ENCODE peak calls at places on chromosomes 16 and 17, in ten cellular contexts. N, V, P, I, C, A, H, M, S and O are unnamed samples.

GRCh38 chr17:75512946-75513666 is 2.2 kb downstream of the CASKIN2 start:
- DNase-seq in N (no peak), V (no peak), P (no peak), I (no peak), C (no peak), A (peak; percentile 36), H (no peak), M (no peak), S (no peak), O (no peak)

GRCh38 chr17:61323696-61324539 is 75.7 kb upstream of the TBX2 start:
- DNase-seq in N (no peak), V (no peak), P (no peak), I (peak; percentile 34), C (no peak), A (no peak), H (no peak), M (no peak), S (no peak), O (no peak)

GRCh38 chr17:56602292-56603130 is 9.0 kb downstream of the NOG start:
- DNase-seq in N (no peak), V (no peak), P (no peak), I (no peak), C (no peak), A (no peak), H (no peak), M (no peak), S (no peak), O (no peak)

GRCh38 chr17:63859257-63859656 is 14.2 kb downstream of the CSH2 start:
- DNase-seq in N (no peak), V (no peak), P (no peak), I (no peak), C (no peak), A (no peak), H (no peak), M (no peak), S (no peak), O (no peak)

GRCh38 chr17:81408049-81408448 is 12.8 kb downstream of the BAHCC1 start:
- DNase-seq in N (no peak), V (no peak), P (peak; percentile 42), I (no peak), C (no peak), A (no peak), H (no peak), M (no peak), S (no peak), O (no peak)

GRCh38 chr17:561118-561517 is 153.5 kb downstream of the VPS53 start:
- DNase-seq in N (no peak), V (no peak), P (no peak), I (no peak), C (no peak), A (no peak), H (no peak), M (no peak), S (no peak), O (no peak)

GRCh38 chr17:65228287-65228686 is 91.1 kb downstream of the RGS9 start:
- DNase-seq in N (no peak), V (no peak), P (no peak), I (no peak), C (no peak), A (no peak), H (no peak), M (no peak), S (no peak), O (no peak)

GRCh38 chr17:37276475-37276874 is 99.3 kb upstream of the C17orf78 start:
- DNase-seq in N (no peak), V (no peak), P (no peak), I (no peak), C (no peak), A (peak; percentile 47), H (no peak), M (no peak), S (no peak), O (no peak)

GRCh38 chr16:22007159-22007508 is 777 bp upstream of the MOSMO start:
- DNase-seq in N (no peak), V (no peak), P (no peak), I (no peak), C (no peak), A (no peak), H (no peak), M (no peak), S (no peak), O (no peak)

GRCh38 chr16:22008215-22009142 is 568 bp downstream of the MOSMO start:
- DNase-seq in N (no peak), V (peak; percentile 35), P (peak; percentile 89), I (peak; percentile 56), C (no peak), A (peak; percentile 32), H (no peak), M (peak; percentile 72), S (peak; percentile 70), O (no peak)

GRCh38 chr16:22006636-22007035 is 1.3 kb upstream of the MOSMO start:
- DNase-seq in N (no peak), V (no peak), P (no peak), I (no peak), C (no peak), A (no peak), H (no peak), M (peak; percentile 27), S (no peak), O (no peak)

GRCh38 chr16:22005746-22006145 is 2.2 kb upstream of the MOSMO start:
- DNase-seq in N (no peak), V (no peak), P (no peak), I (no peak), C (no peak), A (no peak), H (no peak), M (no peak), S (no peak), O (no peak)

GRCh38 chr16:22007509-22008214 is at the start of gene MOSMO:
- DNase-seq in N (peak; percentile 56), V (peak; percentile 60), P (peak; percentile 97), I (peak; percentile 82), C (peak; percentile 82), A (peak; percentile 70), H (peak; percentile 85), M (peak; percentile 78), S (peak; percentile 86), O (no peak)
- TF ChIP-seq POLR2A in N (peak; percentile 19), V (peak; percentile 52), P (peak; percentile 40), I (peak; percentile 33), C (no peak), A (peak; percentile 68), H (no peak), M (no peak), S (no peak), O (peak; percentile 75)

DNA sequence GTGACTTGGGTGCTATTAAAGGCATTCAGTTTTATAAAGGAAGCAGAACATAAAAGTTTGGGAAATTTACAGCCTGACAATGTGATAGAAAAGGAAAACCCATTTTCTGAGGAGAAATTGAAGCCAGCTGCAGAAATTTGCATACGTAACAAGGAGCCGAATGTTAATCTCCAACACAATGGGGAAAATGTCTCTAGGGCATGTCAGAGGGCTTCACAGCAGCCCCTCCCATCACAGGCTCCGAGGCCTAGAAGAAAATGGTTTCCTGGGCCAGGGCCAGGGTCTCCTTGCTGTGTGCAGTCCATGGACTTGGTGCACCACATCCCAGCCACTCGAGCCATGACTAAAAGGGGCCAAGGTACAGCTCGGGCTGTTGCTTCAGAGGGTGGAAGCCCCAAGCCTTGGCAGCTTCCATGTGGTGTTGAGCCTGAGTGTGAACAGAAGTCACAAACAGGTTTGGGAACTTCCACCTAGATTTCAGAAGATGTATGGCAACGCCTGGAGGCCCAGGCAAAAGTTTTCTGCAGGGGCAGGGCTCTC is 23.9 kb upstream of the TOM1L1 start:
- DNase-seq in N (no peak), V (no peak), P (no peak), I (no peak), C (no peak), A (no peak), H (no peak), M (no peak), S (no peak), O (no peak)
- TF ChIP-seq EP300 in N (no peak), V (no peak), P (no peak), I (no peak), C (no peak), A (no peak), H (no peak), M (no peak), S (no peak), O (no peak)

GRCh38 chr16:81519298-81520150 is 74.9 kb downstream of the CMIP start:
- DNase-seq in N (no peak), V (no peak), P (no peak), I (no peak), C (no peak), A (no peak), H (no peak), M (no peak), S (no peak), O (peak; percentile 49)

GRCh38 chr16:81517150-81517499 is 72.5 kb downstream of the CMIP start:
- DNase-seq in N (no peak), V (no peak), P (no peak), I (no peak), C (no peak), A (no peak), H (no peak), M (no peak), S (no peak), O (no peak)

GRCh38 chr16:81518439-81518757 is 73.8 kb downstream of the CMIP start:
- DNase-seq in N (no peak), V (no peak), P (no peak), I (no peak), C (no peak), A (no peak), H (no peak), M (no peak), S (no peak), O (no peak)

GRCh38 chr16:81516478-81517149 is 72.0 kb downstream of the CMIP start:
- DNase-seq in N (no peak), V (no peak), P (no peak), I (no peak), C (no peak), A (no peak), H (no peak), M (no peak), S (no peak), O (no peak)

DNA sequence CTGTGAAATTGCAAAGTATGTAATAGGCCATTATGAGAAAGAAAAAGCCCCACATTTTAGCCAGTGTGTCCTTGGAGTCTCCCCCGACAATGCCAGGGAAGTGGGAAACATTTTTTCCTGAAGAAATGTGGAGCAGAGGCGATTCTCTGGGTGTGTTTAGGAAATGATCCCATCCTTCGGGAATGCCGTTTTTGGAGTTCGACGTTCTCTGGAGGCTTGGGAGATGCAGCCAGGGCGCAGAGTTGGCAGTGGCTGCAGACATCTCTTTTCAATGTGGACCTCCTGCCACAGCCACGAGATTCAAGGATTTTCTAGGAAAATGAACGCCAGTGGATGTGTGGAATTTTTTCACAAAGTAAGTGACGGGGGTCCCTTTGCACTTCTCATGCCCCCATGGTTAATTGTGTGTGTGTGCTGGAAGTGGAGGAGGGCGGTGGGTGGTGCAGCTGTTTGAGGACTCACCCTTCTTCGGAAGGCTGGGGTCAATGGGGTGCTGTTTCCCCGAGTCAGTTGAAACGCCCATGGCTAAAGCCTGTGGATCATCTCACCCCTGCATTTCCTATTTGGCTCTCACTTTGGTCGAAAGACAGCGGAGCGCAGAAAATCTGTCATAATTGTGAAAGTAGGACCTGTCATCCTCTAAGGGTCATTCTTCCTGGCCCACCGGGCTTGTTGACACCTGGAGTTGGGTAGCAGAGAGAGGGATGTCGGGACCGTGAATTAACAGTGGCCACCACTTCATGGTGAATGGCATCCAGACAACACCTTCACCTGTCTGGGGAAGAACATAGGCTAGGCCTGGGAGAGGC is 73.2 kb downstream of the CMIP start:
- DNase-seq in N (no peak), V (no peak), P (no peak), I (no peak), C (no peak), A (no peak), H (no peak), M (no peak), S (no peak), O (no peak)
- TF ChIP-seq POLR2A in N (no peak), V (no peak), P (no peak), I (no peak), C (no peak), A (no peak), H (no peak), M (no peak), S (no peak), O (no peak)

DNA sequence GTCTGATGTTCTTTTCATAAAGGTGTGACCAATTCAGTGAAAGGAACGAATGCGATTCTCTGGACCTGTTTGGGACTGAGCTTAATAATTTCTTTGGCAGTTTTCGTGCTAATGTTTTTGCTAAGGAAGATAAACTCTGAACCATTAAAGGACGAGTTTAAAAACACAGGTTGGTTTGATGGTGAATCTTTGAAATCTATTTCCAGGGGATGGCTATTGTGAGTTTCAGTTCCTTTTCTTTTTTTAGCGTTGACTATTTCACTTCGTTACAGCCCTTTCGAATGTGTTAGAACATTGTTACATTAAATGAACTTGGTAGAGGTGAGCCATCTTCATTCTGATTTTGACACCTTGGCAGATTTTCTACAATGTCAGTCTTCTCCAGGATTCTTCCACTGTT is 1.2 kb downstream of the TNFRSF17 start:
- DNase-seq in N (no peak), V (no peak), P (no peak), I (no peak), C (no peak), A (no peak), H (no peak), M (no peak), S (no peak), O (peak; percentile 76)
- TF ChIP-seq EP300 in N (no peak), V (no peak), P (no peak), I (no peak), C (no peak), A (no peak), H (no peak), M (no peak), S (no peak), O (peak; percentile 86)